ENCODE peak calls at places on chromosomes 5 and 9, in four cellular contexts. One of them, this sample, is unnamed.

GRCh38 chr9:3437031-3437430 is 88.8 kb downstream of the RFX3 start:
- DNase-seq in HepG2: no peak
- DNase-seq in GM12878: no peak
- DNase-seq in K562: no peak
- DNase-seq in this sample: no peak

GRCh38 chr5:140041492-140042421 is 1.3 kb downstream of the NRG2 start:
- DNase-seq in GM12878: peak; percentile 36
- DNase-seq in HepG2: no peak
- DNase-seq in K562: no peak
- DNase-seq in this sample: peak; percentile 83

GRCh38 chr5:97022898-97023297 is 87.0 kb downstream of the LNPEP start:
- DNase-seq in K562: no peak
- DNase-seq in GM12878: no peak
- DNase-seq in HepG2: no peak
- DNase-seq in this sample: no peak

GRCh38 chr9:133540336-133541025 is 6.0 kb downstream of the ADAMTSL2 start:
- DNase-seq in HepG2: no peak
- DNase-seq in K562: peak; percentile 35
- DNase-seq in GM12878: peak; percentile 13
- DNase-seq in this sample: no peak

GRCh38 chr5:3310551-3311340 is 284.9 kb upstream of the IRX1 start:
- DNase-seq in GM12878: no peak
- DNase-seq in HepG2: peak; percentile 2
- DNase-seq in K562: no peak
- DNase-seq in this sample: no peak

GRCh38 chr5:107274576-107274975 is 396.2 kb downstream of the EFNA5 start:
- DNase-seq in K562: no peak
- DNase-seq in HepG2: no peak
- DNase-seq in GM12878: no peak
- DNase-seq in this sample: no peak

GRCh38 chr5:166074839-166075481 is 2216.5 kb upstream of the WWC1 start:
- DNase-seq in GM12878: no peak
- DNase-seq in K562: no peak
- DNase-seq in HepG2: no peak
- DNase-seq in this sample: no peak

GRCh38 chr5:20615888-20616563 is 628.0 kb upstream of the CDH18 start:
- DNase-seq in K562: no peak
- DNase-seq in HepG2: no peak
- DNase-seq in GM12878: no peak
- DNase-seq in this sample: no peak

GRCh38 chr9:125591888-125592287 is 115.1 kb downstream of the MAPKAP1 start:
- DNase-seq in HepG2: peak; percentile 36
- DNase-seq in GM12878: no peak
- DNase-seq in K562: no peak
- DNase-seq in this sample: no peak

GRCh38 chr5:50302815-50303490 is 138.1 kb downstream of the EMB start:
- DNase-seq in GM12878: no peak
- DNase-seq in HepG2: no peak
- DNase-seq in K562: no peak
- DNase-seq in this sample: no peak

GRCh38 chr5:59321631-59322030 is 571.9 kb downstream of the PDE4D start:
- DNase-seq in K562: no peak
- DNase-seq in GM12878: no peak
- DNase-seq in HepG2: no peak
- DNase-seq in this sample: no peak

GRCh38 chr5:41527201-41527779 is 16.9 kb upstream of the PLCXD3 start:
- DNase-seq in HepG2: no peak
- DNase-seq in K562: no peak
- DNase-seq in GM12878: no peak
- DNase-seq in this sample: no peak

GRCh38 chr9:72305102-72305546 is 59.9 kb downstream of the ZFAND5 start:
- DNase-seq in HepG2: peak; percentile 6
- DNase-seq in K562: peak; percentile 9
- DNase-seq in GM12878: no peak
- DNase-seq in this sample: peak; percentile 8

GRCh38 chr5:179254638-179255271 is 90.5 kb downstream of the ADAMTS2 start:
- DNase-seq in GM12878: no peak
- DNase-seq in HepG2: no peak
- DNase-seq in K562: no peak
- DNase-seq in this sample: no peak

GRCh38 chr5:135608361-135608760 is 29.6 kb upstream of the CXCL14 start:
- DNase-seq in K562: no peak
- DNase-seq in HepG2: no peak
- DNase-seq in GM12878: no peak
- DNase-seq in this sample: no peak

GRCh38 chr5:152177626-152178349 is 227.3 kb downstream of the NMUR2 start:
- DNase-seq in K562: no peak
- DNase-seq in HepG2: no peak
- DNase-seq in GM12878: no peak
- DNase-seq in this sample: no peak

GRCh38 chr5:78638973-78639669 is 9.5 kb downstream of the LHFPL2 start:
- DNase-seq in HepG2: no peak
- DNase-seq in K562: no peak
- DNase-seq in GM12878: no peak
- DNase-seq in this sample: no peak

GRCh38 chr9:98807070-98807810 is at the start of gene GALNT12:
- DNase-seq in K562: peak; percentile 92
- DNase-seq in GM12878: no peak
- DNase-seq in HepG2: no peak
- DNase-seq in this sample: peak; percentile 86

GRCh38 chr9:87959916-87960581 is 14.3 kb downstream of the CDK20 start:
- DNase-seq in HepG2: no peak
- DNase-seq in K562: no peak
- DNase-seq in GM12878: no peak
- DNase-seq in this sample: no peak

DNA sequence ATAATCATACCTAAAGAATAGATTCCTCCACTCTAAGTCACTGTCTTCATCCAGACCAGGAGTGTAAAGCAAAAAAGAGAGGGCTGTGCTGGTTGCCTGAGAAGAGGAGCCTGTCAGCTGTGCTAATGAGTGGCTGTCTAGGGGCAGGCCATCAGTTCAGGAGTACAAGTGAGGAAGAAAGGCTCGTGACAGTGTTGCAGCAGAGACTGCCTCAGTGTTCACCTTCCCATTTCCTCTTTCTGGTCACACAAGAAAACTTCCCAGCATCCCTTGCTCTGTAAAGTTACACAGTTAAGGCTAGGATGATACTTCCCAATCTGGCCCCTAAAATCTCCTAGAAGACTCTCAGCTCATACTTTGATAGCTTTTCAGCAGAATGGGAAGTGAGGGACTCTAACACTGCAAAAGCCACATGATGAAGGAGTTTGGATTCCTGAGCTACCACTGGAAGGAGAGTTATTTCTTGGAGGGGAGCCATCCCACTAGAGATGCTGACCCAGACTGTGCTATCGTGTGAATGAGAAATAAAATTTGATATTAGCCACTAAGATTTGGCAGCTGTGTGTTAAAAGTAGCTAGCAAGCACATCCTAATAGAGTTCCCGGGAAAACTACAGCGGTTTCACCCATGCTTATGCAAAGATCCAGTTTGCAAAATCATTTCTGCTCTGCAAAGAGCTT is 67.1 kb downstream of the ADAMTS12 start:
- DNase-seq in K562: no peak
- DNase-seq in GM12878: peak; percentile 43
- DNase-seq in HepG2: no peak
- DNase-seq in this sample: no peak
- TF ChIP-seq NFIC in K562: no peak
- TF ChIP-seq NFIC in GM12878: peak; percentile 26
- TF ChIP-seq NFIC in HepG2: no peak
- TF ChIP-seq NFIC in this sample: no peak

DNA sequence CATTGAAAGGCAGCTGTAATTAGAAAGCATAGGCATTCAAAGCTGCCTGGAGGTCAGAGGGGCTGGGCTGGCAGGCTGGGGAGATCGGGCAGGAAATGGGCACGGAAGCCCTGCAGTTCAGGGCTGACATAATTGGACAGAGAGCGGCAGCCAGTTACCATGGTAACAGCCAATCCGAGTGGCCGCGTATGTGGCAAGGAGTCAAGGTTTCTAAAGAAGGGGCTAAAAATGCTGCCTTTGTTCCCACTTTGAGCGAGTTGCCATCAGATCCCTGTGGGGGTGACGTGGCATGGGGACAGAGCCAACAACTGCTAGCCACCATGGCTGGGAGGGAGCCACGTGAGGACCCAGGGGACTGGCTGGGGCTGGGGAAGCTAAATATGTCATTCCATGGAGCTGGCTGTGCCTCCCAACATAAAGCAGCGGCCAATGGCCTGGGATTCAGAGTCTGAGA is 44.7 kb upstream of the NDFIP1 start:
- DNase-seq in GM12878: no peak
- DNase-seq in HepG2: peak; percentile 44
- DNase-seq in K562: no peak
- DNase-seq in this sample: peak; percentile 82
- TF ChIP-seq NFIC in GM12878: no peak
- TF ChIP-seq NFIC in HepG2: no peak
- TF ChIP-seq NFIC in K562: no peak
- TF ChIP-seq NFIC in this sample: peak; percentile 28

GRCh38 chr5:170254056-170254455 is 21.3 kb downstream of the C5orf58 start:
- DNase-seq in K562: no peak
- DNase-seq in GM12878: peak; percentile 49
- DNase-seq in HepG2: no peak
- DNase-seq in this sample: no peak
- TF ChIP-seq NFIC in K562: no peak
- TF ChIP-seq NFIC in GM12878: peak; percentile 36
- TF ChIP-seq NFIC in HepG2: no peak
- TF ChIP-seq NFIC in this sample: no peak

GRCh38 chr5:119789411-119790117 is 160.2 kb downstream of the FAM170A start:
- DNase-seq in GM12878: no peak
- DNase-seq in K562: no peak
- DNase-seq in HepG2: no peak
- DNase-seq in this sample: no peak
- TF ChIP-seq NFIC in GM12878: no peak
- TF ChIP-seq NFIC in K562: no peak
- TF ChIP-seq NFIC in HepG2: no peak
- TF ChIP-seq NFIC in this sample: no peak

DNA sequence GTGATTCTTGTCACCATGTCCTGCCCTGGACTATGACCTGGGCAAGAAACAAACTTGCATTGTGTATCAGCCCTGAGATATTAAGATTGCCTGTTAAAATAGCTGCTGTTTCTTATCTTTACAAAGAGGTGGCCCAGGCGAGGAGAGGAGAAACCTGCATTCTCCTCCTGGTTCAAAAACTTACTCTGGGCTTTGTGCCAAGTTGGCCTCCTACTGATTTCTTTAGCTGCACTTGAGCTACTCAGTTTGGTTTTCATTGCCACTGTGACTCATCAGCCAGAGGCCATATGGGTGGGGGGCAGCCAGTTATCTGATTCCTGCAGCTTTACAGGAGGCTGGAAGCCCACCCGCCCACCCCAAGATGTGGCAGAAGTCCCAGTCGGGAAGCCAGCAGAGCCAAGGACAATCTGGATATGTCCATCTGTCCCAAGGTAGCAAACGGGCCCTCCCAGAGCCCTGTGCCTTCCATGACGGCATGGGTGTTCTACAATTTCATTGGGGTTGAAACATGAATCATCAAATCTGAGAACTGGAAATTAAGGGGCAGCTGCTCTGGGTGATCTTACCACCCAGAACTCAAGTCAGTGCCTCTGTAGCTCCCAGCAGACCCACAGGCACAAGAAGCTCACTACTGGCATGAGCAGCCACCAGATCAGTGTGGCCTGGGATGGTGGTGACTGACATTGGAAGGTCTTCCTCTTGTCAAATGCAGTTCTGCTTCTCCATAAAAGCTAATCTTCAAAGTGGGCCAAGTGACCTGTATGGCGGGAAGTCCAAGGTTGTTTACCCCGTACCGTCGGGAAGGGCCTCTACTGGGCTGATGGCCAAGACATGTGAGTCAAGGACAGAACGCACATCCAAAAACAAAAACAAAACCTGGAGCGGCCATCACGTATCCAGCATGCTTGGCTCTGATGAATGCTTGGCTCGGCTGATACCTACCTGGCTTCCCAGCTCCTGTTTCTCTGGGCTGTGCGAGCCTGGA is 15.5 kb downstream of the FCN2 start:
- DNase-seq in K562: no peak
- DNase-seq in GM12878: no peak
- DNase-seq in HepG2: no peak
- DNase-seq in this sample: no peak
- TF ChIP-seq NFIC in K562: peak; percentile 63
- TF ChIP-seq NFIC in GM12878: no peak
- TF ChIP-seq NFIC in HepG2: no peak
- TF ChIP-seq NFIC in this sample: peak; percentile 61

GRCh38 chr9:1726993-1727759 is 288.0 kb upstream of the SMARCA2 start:
- DNase-seq in K562: no peak
- DNase-seq in HepG2: no peak
- DNase-seq in GM12878: no peak
- DNase-seq in this sample: peak; percentile 16
- TF ChIP-seq NFIC in K562: no peak
- TF ChIP-seq NFIC in HepG2: no peak
- TF ChIP-seq NFIC in GM12878: no peak
- TF ChIP-seq NFIC in this sample: no peak

GRCh38 chr5:153752890-153753289 is 262.4 kb downstream of the GRIA1 start:
- DNase-seq in HepG2: no peak
- DNase-seq in GM12878: no peak
- DNase-seq in K562: no peak
- DNase-seq in this sample: no peak

GRCh38 chr5:153746440-153746839 is 256.0 kb downstream of the GRIA1 start:
- DNase-seq in GM12878: no peak
- DNase-seq in K562: no peak
- DNase-seq in HepG2: no peak
- DNase-seq in this sample: no peak

GRCh38 chr5:153748823-153749222 is 258.4 kb downstream of the GRIA1 start:
- DNase-seq in K562: no peak
- DNase-seq in GM12878: no peak
- DNase-seq in HepG2: no peak
- DNase-seq in this sample: no peak

GRCh38 chr5:153753645-153754432 is 263.4 kb downstream of the GRIA1 start:
- DNase-seq in HepG2: no peak
- DNase-seq in GM12878: no peak
- DNase-seq in K562: no peak
- DNase-seq in this sample: no peak

DNA sequence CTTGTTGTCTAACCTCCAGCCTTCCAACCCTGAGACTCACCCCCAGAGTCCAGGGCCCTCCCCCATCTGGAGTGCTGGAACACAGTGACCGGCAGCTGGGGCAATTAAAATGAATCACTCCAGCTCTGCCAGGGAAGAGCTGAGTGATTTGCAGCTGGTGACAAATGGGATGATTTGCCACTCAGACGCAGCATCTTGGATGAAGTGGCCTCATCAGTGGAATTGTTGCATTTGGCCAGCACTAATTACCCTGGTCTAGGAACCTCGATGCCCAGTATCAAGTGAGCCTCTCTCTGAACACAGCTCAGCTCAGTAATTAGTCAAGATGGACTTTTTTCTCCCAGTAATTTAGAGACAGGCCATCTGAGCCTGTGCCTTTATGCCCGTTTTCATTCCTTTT is 259.5 kb downstream of the GRIA1 start:
- DNase-seq in K562: no peak
- DNase-seq in HepG2: no peak
- DNase-seq in GM12878: no peak
- DNase-seq in this sample: no peak
- TF ChIP-seq NFIC in K562: no peak
- TF ChIP-seq NFIC in HepG2: no peak
- TF ChIP-seq NFIC in GM12878: no peak
- TF ChIP-seq NFIC in this sample: no peak

GRCh38 chr5:132714456-132715307 is 22.7 kb downstream of the KIF3A start:
- DNase-seq in GM12878: no peak
- DNase-seq in K562: peak; percentile 15
- DNase-seq in HepG2: peak; percentile 3
- DNase-seq in this sample: no peak
- TF ChIP-seq NFIC in GM12878: no peak
- TF ChIP-seq NFIC in K562: no peak
- TF ChIP-seq NFIC in HepG2: no peak
- TF ChIP-seq NFIC in this sample: no peak

This sample was measured in SK-N-SH.